ENCODE peak calls at places on chromosome 2, in five cellular contexts. D, Y, V, Q and I are unnamed samples.

GRCh38 chr2:58042486-58042970 is 4.1 kb upstream of the VRK2 start:
- DNase-seq in Q (no peak), V (peak; percentile 44), Y (no peak), D (no peak), I (no peak)

GRCh38 chr2:140295767-140296166 is 1515.6 kb upstream of the NXPH2 start:
- DNase-seq in Q (no peak), D (no peak), Y (no peak), V (no peak), I (no peak)

GRCh38 chr2:227312579-227312978 is 12.5 kb upstream of the MFF start:
- DNase-seq in V (no peak), D (no peak), Q (no peak), Y (no peak), I (no peak)

GRCh38 chr2:46697830-46698323 is 217.7 kb downstream of the MCFD2 start:
- DNase-seq in Q (no peak), Y (no peak), V (no peak), D (no peak), I (no peak)

GRCh38 chr2:133821107-133821760 is 253.0 kb upstream of the NCKAP5 start:
- DNase-seq in D (no peak), Y (no peak), Q (no peak), V (no peak), I (no peak)

GRCh38 chr2:228446732-228447131 is 265.2 kb upstream of the SPHKAP start:
- DNase-seq in V (no peak), Y (peak; percentile 29), D (no peak), Q (no peak), I (no peak)

GRCh38 chr2:24375349-24376087 is 15.2 kb upstream of the ITSN2 start:
- DNase-seq in Y (no peak), Q (peak; percentile 6), D (no peak), V (no peak), I (no peak)

GRCh38 chr2:71379086-71379485 is 47.5 kb downstream of the ZNF638 start:
- DNase-seq in V (no peak), Q (no peak), Y (no peak), D (no peak), I (no peak)

GRCh38 chr2:1721706-1722483 is 22.4 kb downstream of the PXDN start:
- DNase-seq in D (no peak), Y (no peak), Q (peak; percentile 17), V (no peak), I (no peak)

GRCh38 chr2:233267516-233268245 is 16.2 kb downstream of the ATG16L1 start:
- DNase-seq in D (peak; percentile 96), Q (no peak), V (no peak), Y (no peak), I (no peak)

GRCh38 chr2:166337932-166338331 is 37.8 kb downstream of the SCN9A start:
- DNase-seq in D (no peak), Q (no peak), Y (no peak), V (no peak), I (no peak)

GRCh38 chr2:153287109-153287801 is 191.3 kb downstream of the RPRM start:
- DNase-seq in D (no peak), Q (no peak), Y (no peak), V (peak; percentile 76), I (no peak)

GRCh38 chr2:109562421-109562820 is 51.3 kb downstream of the SEPTIN10 start:
- DNase-seq in Q (no peak), Y (no peak), V (no peak), D (no peak), I (no peak)

GRCh38 chr2:153235516-153235915 is 243.0 kb downstream of the RPRM start:
- DNase-seq in Q (no peak), V (no peak), Y (no peak), D (peak; percentile 80), I (no peak)

GRCh38 chr2:30514134-30514860 is 67.3 kb downstream of the LCLAT1 start:
- DNase-seq in Y (no peak), V (peak; percentile 83), D (no peak), Q (peak; percentile 63), I (no peak)

GRCh38 chr2:5520352-5520996 is 171.7 kb upstream of the SOX11 start:
- DNase-seq in D (no peak), V (peak; percentile 88), Y (no peak), Q (no peak), I (no peak)

GRCh38 chr2:80002112-80002511 is 302.4 kb downstream of the LRRTM1 start:
- DNase-seq in Q (no peak), D (no peak), V (no peak), Y (no peak), I (no peak)

GRCh38 chr2:26477911-26478253 is at the start of gene OTOF:
- DNase-seq in D (no peak), V (no peak), Q (no peak), Y (no peak), I (no peak)

GRCh38 chr2:197628043-197628500 is 47.3 kb downstream of the RFTN2 start:
- DNase-seq in V (peak; percentile 11), Y (no peak), D (no peak), Q (no peak), I (no peak)

GRCh38 chr2:233147136-233147828 is 87.1 kb downstream of the INPP5D start:
- DNase-seq in V (no peak), D (no peak), Y (no peak), Q (no peak), I (no peak)

GRCh38 chr2:216294305-216294704 is 78.0 kb downstream of the MARCHF4 start:
- DNase-seq in Y (no peak), Q (no peak), V (no peak), D (no peak), I (no peak)

GRCh38 chr2:200356794-200357472 is 50.4 kb downstream of the SPATS2L start:
- DNase-seq in Y (no peak), D (no peak), Q (no peak), V (no peak), I (no peak)

GRCh38 chr2:203533696-203534471 is 1.2 kb downstream of the RAPH1 start:
- DNase-seq in V (peak; percentile 17), D (peak; percentile 42), Y (no peak), Q (no peak), I (no peak)

GRCh38 chr2:28274911-28275685 is 117.6 kb upstream of the FOSL2 start:
- DNase-seq in D (no peak), Q (no peak), Y (no peak), V (no peak), I (no peak)

GRCh38 chr2:223613017-223613950 is 11.1 kb upstream of the SCG2 start:
- DNase-seq in Q (no peak), Y (no peak), V (peak; percentile 42), D (no peak), I (peak; percentile 95)

GRCh38 chr2:195500878-195501277 is 156.1 kb upstream of the SLC39A10 start:
- DNase-seq in Y (no peak), V (no peak), D (no peak), Q (no peak), I (no peak)

GRCh38 chr2:98727758-98728718 is 2.9 kb downstream of the MGAT4A start:
- DNase-seq in Q (no peak), Y (no peak), D (peak; percentile 59), V (no peak), I (no peak)

GRCh38 chr2:240462073-240462703 is 26.7 kb downstream of the GPC1 start:
- DNase-seq in D (no peak), Y (no peak), V (no peak), Q (peak; percentile 46), I (no peak)

GRCh38 chr2:232533944-232534710 is 5.4 kb upstream of the CHRNG start:
- DNase-seq in V (no peak), Q (no peak), D (no peak), Y (no peak), I (no peak)

GRCh38 chr2:105573490-105573889 is 171.2 kb upstream of the NCK2 start:
- DNase-seq in Q (no peak), D (no peak), V (no peak), Y (no peak), I (no peak)

GRCh38 chr2:177753682-177754475 is 318.7 kb downstream of the PDE11A start:
- DNase-seq in Y (no peak), Q (no peak), V (peak; percentile 37), D (no peak), I (peak; percentile 93)

GRCh38 chr2:69742170-69742952 is 427 bp downstream of the ANXA4 start:
- DNase-seq in D (no peak), Y (no peak), V (no peak), Q (no peak), I (no peak)

GRCh38 chr2:100381240-100381639 is 36.2 kb downstream of the CHST10 start:
- DNase-seq in V (peak; percentile 87), D (peak; percentile 75), Q (peak; percentile 82), Y (no peak), I (no peak)

GRCh38 chr2:137943948-137944347 is 20.3 kb upstream of the HNMT start:
- DNase-seq in Q (no peak), D (no peak), Y (no peak), V (no peak), I (no peak)

GRCh38 chr2:68365087-68365486 is at the start of gene PLEK:
- DNase-seq in V (no peak), Y (no peak), Q (peak; percentile 66), D (peak; percentile 69), I (no peak)

GRCh38 chr2:9158786-9159779 is 47.5 kb upstream of the ASAP2 start:
- DNase-seq in V (no peak), D (no peak), Y (no peak), Q (no peak), I (no peak)

GRCh38 chr2:157875720-157876065 is 437 bp downstream of the ACVR1 start:
- DNase-seq in Q (peak; percentile 74), D (peak; percentile 66), V (peak; percentile 76), Y (no peak), I (no peak)

GRCh38 chr2:239035361-239035814 is 187.5 kb downstream of the TWIST2 start:
- DNase-seq in Y (no peak), V (no peak), D (peak; percentile 70), Q (peak; percentile 65), I (no peak)

GRCh38 chr2:19349911-19350677 is 8.3 kb downstream of the OSR1 start:
- DNase-seq in Y (no peak), V (peak; percentile 72), Q (peak; percentile 76), D (peak; percentile 66), I (peak; percentile 92)